ENCODE peak calls at places on chromosomes 11 and 22, in five cellular contexts. G, C, X, Y and F are unnamed samples.

GRCh38 chr11:1888811-1889526 is 2.7 kb downstream of the PRR33 start:
- DNase-seq in G (peak), C (no peak), X (no peak), Y (no peak), F (peak)

GRCh38 chr22:21866821-21867527 is 471 bp downstream of the MAPK1 start:
- DNase-seq in G (peak), C (peak), X (no peak), Y (no peak), F (no peak)

GRCh38 chr11:36333897-36334296 is 37.8 kb downstream of the PRR5L start:
- DNase-seq in G (no peak), C (no peak), X (no peak), Y (no peak), F (no peak)

GRCh38 chr11:46125284-46125683 is 4.0 kb upstream of the PHF21A start:
- DNase-seq in G (no peak), C (no peak), X (no peak), Y (no peak), F (no peak)

GRCh38 chr11:75919525-75919924 is 104.5 kb downstream of the UVRAG start:
- DNase-seq in G (no peak), C (no peak), X (no peak), Y (no peak), F (no peak)

GRCh38 chr11:36051235-36052072 is 107.6 kb downstream of the LDLRAD3 start:
- DNase-seq in G (no peak), C (no peak), X (no peak), Y (no peak), F (no peak)

GRCh38 chr11:102472127-102472526 is 19.6 kb upstream of the TMEM123 start:
- DNase-seq in G (no peak), C (no peak), X (no peak), Y (no peak), F (no peak)

GRCh38 chr11:118911113-118911879 is 14.4 kb downstream of the BCL9L start:
- DNase-seq in G (peak), C (peak), X (no peak), Y (peak), F (no peak)

GRCh38 chr11:69221086-69221485 is 65.4 kb downstream of the SMIM38 start:
- DNase-seq in G (peak), C (no peak), X (no peak), Y (no peak), F (no peak)

GRCh38 chr11:65774525-65775306 is 6.1 kb downstream of the AP5B1 start:
- DNase-seq in G (peak), C (no peak), X (peak), Y (no peak), F (peak)

GRCh38 chr11:132263231-132263630 is 892.8 kb downstream of the NTM start:
- DNase-seq in G (no peak), C (no peak), X (no peak), Y (no peak), F (no peak)

GRCh38 chr11:132686827-132687370 is 845.4 kb downstream of the OPCML start:
- DNase-seq in G (no peak), C (no peak), X (no peak), Y (no peak), F (no peak)

GRCh38 chr22:35656284-35656752 is 8.1 kb downstream of the APOL6 start:
- DNase-seq in G (no peak), C (no peak), X (no peak), Y (no peak), F (no peak)

GRCh38 chr11:80109652-80110051 is 668.8 kb upstream of the TENM4 start:
- DNase-seq in G (no peak), C (no peak), X (no peak), Y (no peak), F (no peak)

GRCh38 chr11:17002543-17002942 is 11.7 kb downstream of the PLEKHA7 start:
- DNase-seq in G (no peak), C (no peak), X (no peak), Y (no peak), F (no peak)

GRCh38 chr22:17916226-17916889 is 108.0 kb downstream of the MICAL3 start:
- DNase-seq in G (peak), C (peak), X (no peak), Y (no peak), F (no peak)

GRCh38 chr11:12066799-12067508 is 43.4 kb upstream of the MICAL2 start:
- DNase-seq in G (peak), C (peak), X (no peak), Y (peak), F (no peak)
- H3K4me3 ChIP-seq in G (no peak), C (no peak), X (no peak), Y (peak), F (no peak)

DNA sequence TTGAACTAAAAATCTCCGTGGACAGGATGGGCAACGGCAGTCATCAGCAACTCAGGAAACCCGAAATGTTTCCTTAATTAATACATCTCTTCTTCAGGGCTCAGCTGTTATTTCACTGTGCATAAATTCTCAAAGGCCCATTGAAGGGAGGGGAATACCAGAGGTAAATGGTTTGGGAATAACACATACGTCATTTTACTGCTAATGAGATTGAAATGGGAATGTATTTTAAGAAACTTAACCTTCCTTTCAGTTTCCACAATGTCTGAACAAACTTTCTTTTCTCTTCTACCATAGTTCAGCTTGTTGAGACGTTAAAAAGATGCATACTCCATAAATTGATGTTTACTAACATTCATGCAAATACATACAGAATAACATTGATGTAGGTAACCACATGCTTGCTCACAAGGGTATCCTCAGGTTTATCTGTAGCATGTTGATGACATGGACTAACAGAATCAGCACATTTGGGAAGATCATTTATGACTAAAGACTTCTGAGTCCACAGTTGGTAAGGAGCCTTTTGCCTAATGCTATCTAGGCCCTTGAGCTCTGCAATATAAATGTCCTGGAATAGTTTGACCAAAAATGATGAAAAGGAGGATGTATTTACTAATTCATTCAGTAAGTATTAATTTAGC is 7.7 kb upstream of the PRRG4 start:
- DNase-seq in G (no peak), C (no peak), X (no peak), Y (no peak), F (no peak)
- H3K27ac ChIP-seq in G (no peak), C (no peak), X (no peak), Y (no peak), F (no peak)

DNA sequence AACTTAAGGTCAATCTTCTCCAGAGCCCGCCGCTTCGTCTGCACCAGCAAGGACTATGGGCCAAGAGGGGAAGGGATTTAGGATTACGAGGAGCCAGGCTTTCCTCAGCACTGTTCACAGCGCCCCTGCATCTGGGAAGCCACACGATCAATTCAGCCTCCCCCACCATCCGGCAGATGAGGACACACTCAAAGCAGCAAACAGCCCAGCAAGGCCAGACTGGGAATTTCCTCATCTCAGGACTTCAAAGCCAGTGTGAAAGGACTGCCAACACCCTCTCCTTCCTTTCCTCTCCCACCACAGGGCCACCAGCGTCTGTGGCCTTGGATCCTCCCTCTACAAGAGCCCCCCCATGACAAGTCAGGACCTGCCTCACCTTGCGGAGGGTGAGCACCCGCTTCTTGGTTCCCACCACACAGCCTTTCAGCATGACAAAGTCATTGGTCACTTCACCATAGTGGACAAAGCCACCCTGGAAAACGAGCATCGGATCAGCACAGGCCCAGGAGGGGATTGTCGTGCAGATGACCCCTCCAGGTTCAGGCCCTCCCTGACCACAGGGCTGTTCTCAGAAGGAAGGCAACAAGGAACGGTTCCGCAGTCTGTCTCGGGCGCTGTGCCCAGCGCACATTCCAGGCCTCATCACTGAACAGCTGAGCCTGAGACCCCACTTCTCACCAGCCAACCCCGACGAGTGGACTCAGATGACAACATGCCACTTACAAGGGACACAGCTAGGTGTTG is 6.0 kb downstream of the RPL3 start:
- DNase-seq in G (peak), C (no peak), X (no peak), Y (no peak), F (peak)
- TF ChIP-seq POLR2A in G (no peak), C (no peak), X (no peak), Y (no peak), F (no peak)

DNA sequence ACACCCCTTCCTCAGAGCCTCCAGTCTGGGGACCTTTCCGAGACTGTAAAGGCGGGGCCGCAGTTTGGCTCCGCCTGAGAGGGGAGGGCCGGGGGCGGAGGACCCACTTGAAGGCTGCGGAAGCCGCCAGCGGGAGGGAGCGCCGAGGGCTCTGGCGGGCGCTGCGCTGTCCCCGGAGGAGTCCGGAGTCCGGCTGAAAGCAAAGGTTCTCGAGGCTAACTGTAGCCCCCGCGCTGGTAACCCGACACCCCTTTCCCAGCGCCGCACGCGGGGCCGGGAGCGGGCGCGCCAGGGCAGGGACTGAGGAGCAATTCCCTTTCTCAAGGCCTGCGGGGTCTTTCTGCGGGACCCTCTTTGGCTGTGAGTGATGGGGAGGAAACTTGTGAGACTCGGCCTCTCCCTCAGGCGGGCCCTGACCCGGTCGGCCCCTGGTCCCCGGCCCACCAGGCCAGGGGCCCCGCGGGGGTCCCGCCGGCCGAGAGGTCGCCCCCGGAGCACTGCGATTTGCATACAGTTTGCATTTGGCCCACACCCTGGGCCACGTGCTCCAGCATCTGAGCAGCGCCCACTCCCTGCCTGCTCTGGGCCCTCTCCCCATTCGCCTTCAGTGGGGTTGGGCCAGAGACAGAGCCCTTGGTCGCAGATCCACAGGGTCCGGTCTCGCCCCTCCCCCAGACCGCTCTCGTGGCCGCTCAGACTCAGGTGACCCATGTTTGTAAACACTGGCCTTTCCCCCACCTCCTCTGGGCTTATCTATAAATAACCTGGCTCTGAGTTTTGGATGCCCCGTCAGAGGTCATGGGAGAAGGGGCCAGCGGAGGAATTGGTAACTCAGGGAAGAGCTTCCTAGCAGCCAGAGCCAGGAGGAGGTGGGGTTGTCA is 519 bp upstream of the ART5 start:
- DNase-seq in G (peak), C (peak), X (peak), Y (peak), F (peak)
- H3K4me3 ChIP-seq in G (peak), C (peak), X (peak), Y (peak), F (peak)